ENCODE peak calls at places on chromosomes 11 and 22, in four cellular contexts. Z is WTC11, S is A549, R is HepG2. W is an unnamed sample.

GRCh38 chr11:133746663-133747306 is 98.5 kb downstream of the SPATA19 start:
- DNase-seq in S (no peak), Z (no peak), R (no peak), W (no peak)

GRCh38 chr22:37182949-37183245 is 5.2 kb downstream of the C1QTNF6 start:
- DNase-seq in Z (no peak), S (no peak), R (no peak), W (no peak)

GRCh38 chr11:118622376-118623290 is 15.2 kb downstream of the PHLDB1 start:
- DNase-seq in R (no peak), S (peak), Z (no peak), W (peak)

GRCh38 chr22:22930571-22931556 is 43.2 kb downstream of the IGLL5 start:
- DNase-seq in Z (no peak), R (no peak), S (no peak), W (no peak)

GRCh38 chr11:15148181-15148580 is 33.5 kb downstream of the INSC start:
- DNase-seq in S (no peak), R (no peak), Z (no peak), W (no peak)

GRCh38 chr22:38923463-38924196 is 33.8 kb upstream of the APOBEC3A start:
- DNase-seq in R (peak), S (peak), Z (no peak), W (peak)

GRCh38 chr11:70579376-70579955 is 181.1 kb downstream of the CTTN start:
- DNase-seq in S (no peak), Z (no peak), R (no peak), W (no peak)

GRCh38 chr11:128207861-128208321 is 379.5 kb downstream of the ETS1 start:
- DNase-seq in S (peak), R (no peak), Z (no peak), W (no peak)

GRCh38 chr11:34507156-34507555 is 6.4 kb downstream of the ELF5 start:
- DNase-seq in Z (no peak), R (no peak), S (no peak), W (no peak)

GRCh38 chr11:42065199-42065598 is 605.7 kb upstream of the LRRC4C start:
- DNase-seq in Z (no peak), S (no peak), R (no peak), W (no peak)

GRCh38 chr11:35419713-35420333 is 465 bp upstream of the SLC1A2 start:
- DNase-seq in S (no peak), R (no peak), Z (peak), W (no peak)

GRCh38 chr11:16879690-16880089 is 134.5 kb downstream of the PLEKHA7 start:
- DNase-seq in Z (no peak), S (no peak), R (no peak), W (no peak)

GRCh38 chr11:16881766-16882165 is 132.4 kb downstream of the PLEKHA7 start:
- DNase-seq in Z (no peak), S (no peak), R (no peak), W (no peak)

GRCh38 chr11:16883179-16883578 is 131.0 kb downstream of the PLEKHA7 start:
- DNase-seq in R (no peak), S (peak), Z (no peak), W (peak)

GRCh38 chr11:16880184-16880583 is 134.0 kb downstream of the PLEKHA7 start:
- DNase-seq in Z (no peak), R (no peak), S (no peak), W (no peak)

GRCh38 chr11:16881074-16881709 is 133.0 kb downstream of the PLEKHA7 start:
- DNase-seq in R (no peak), Z (peak), S (no peak), W (peak)
- TF ChIP-seq HMGXB4 in R (no peak), Z (no peak), S (no peak), W (no peak)

GRCh38 chr22:42461511-42461910 is 29.3 kb upstream of the NFAM1 start:
- DNase-seq in Z (peak), R (no peak), S (no peak), W (no peak)

GRCh38 chr22:42459273-42460040 is 27.3 kb upstream of the NFAM1 start:
- DNase-seq in Z (no peak), R (no peak), S (no peak), W (peak)

GRCh38 chr22:42462016-42462415 is 29.8 kb upstream of the NFAM1 start:
- DNase-seq in Z (no peak), R (no peak), S (no peak), W (peak)
- TF ChIP-seq USF2 in Z (no peak), R (no peak), S (no peak), W (no peak)

GRCh38 chr11:27963370-27963769 is 144.6 kb downstream of the KIF18A start:
- DNase-seq in S (no peak), Z (no peak), R (no peak), W (no peak)

GRCh38 chr11:27965559-27965958 is 142.4 kb downstream of the KIF18A start:
- DNase-seq in R (peak), Z (no peak), S (no peak), W (no peak)

GRCh38 chr11:27971256-27971655 is 136.7 kb downstream of the KIF18A start:
- DNase-seq in R (no peak), S (no peak), Z (no peak), W (no peak)

GRCh38 chr11:27972432-27973170 is 135.4 kb downstream of the KIF18A start:
- DNase-seq in S (no peak), Z (no peak), R (no peak), W (no peak)

GRCh38 chr11:27968461-27968860 is 139.5 kb downstream of the KIF18A start:
- DNase-seq in Z (no peak), R (no peak), S (no peak), W (no peak)
- TF ChIP-seq HMGXB4 in Z (no peak), R (no peak), S (no peak), W (no peak)

GRCh38 chr11:6856871-6857270 is 6.0 kb upstream of the OR10A2 start:
- DNase-seq in R (no peak), S (no peak), Z (no peak), W (no peak)
- TF ChIP-seq USF2 in R (no peak), S (no peak), Z (no peak), W (no peak)

GRCh38 chr22:45529097-45529496 is 26.4 kb downstream of the FBLN1 start:
- DNase-seq in Z (no peak), R (no peak), S (no peak), W (no peak)
- TF ChIP-seq HMGXB4 in Z (no peak), R (no peak), S (no peak), W (no peak)

DNA sequence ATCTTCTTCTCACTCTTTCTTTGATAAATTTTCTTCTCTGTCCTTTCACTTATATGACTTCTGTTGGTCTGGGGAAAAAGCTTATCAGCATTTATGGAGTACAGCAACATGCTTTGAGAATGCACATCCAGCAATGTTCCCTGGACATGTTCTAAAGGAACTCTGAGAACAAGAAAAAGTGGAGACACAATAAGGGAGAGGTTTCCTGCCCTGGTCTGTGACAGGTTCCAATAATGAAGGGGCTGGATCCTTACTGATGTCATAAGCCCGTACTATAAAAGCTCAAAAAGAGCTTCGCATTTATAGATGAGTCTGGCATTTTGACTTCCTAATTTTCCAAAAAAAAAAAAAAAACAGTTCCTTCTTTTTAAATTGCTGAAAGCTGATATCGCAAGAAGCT is 129.1 kb downstream of the MPPED2 start:
- DNase-seq in Z (no peak), S (no peak), R (no peak), W (no peak)
- TF ChIP-seq USF2 in Z (no peak), S (no peak), R (no peak), W (no peak)

W was measured in K562.